ENCODE peak calls at places on chromosomes 4 and X, in six cellular contexts. D is GM23248, I is HCT116, K is renal cortical epithelial cell, O is NCI-H1694, L is ovary. S is an unnamed sample.
A peak's percentile ranks its signal among the peaks of the same experiment; 100 is the strongest.

GRCh38 chr4:6959261-6959660 is 49.6 kb downstream of the TBC1D14 start:
- DNase-seq in D (no peak), I (no peak), K (no peak), O (no peak), L (no peak), S (no peak)

GRCh38 chr4:113101669-113102068 is 52.2 kb downstream of the ANK2 start:
- DNase-seq in D (peak; percentile 65), I (no peak), K (peak; percentile 56), O (no peak), L (no peak), S (no peak)

GRCh38 chr4:84479663-84480062 is 19.4 kb downstream of the NKX6-1 start:
- DNase-seq in D (no peak), I (no peak), K (no peak), O (no peak), L (no peak), S (no peak)

GRCh38 chr4:100372432-100372831 is 145.4 kb downstream of the EMCN start:
- DNase-seq in D (peak; percentile 26), I (no peak), K (no peak), O (no peak), L (no peak), S (no peak)

GRCh38 chr4:185394568-185395254 is 1.0 kb downstream of the LRP2BP start:
- DNase-seq in D (peak; percentile 73), I (no peak), K (no peak), O (no peak), L (no peak), S (no peak)

GRCh38 chr4:71586087-71586763 is 197.7 kb downstream of the GC start:
- DNase-seq in D (no peak), I (no peak), K (no peak), O (no peak), L (no peak), S (no peak)

GRCh38 chr4:187887886-187888285 is 107.7 kb upstream of the ZFP42 start:
- DNase-seq in D (no peak), I (no peak), K (no peak), O (no peak), L (no peak), S (peak; percentile 42)

GRCh38 chr4:158750379-158750778 is 18.4 kb upstream of the FNIP2 start:
- DNase-seq in D (peak; percentile 85), I (no peak), K (no peak), O (no peak), L (no peak), S (no peak)

GRCh38 chr4:84965558-84966381 is 720 bp downstream of the WDFY3 start:
- DNase-seq in D (peak; percentile 74), I (no peak), K (peak; percentile 16), O (no peak), L (peak; percentile 74), S (no peak)

GRCh38 chr4:10535900-10536299 is 78.7 kb upstream of the ZNF518B start:
- DNase-seq in D (no peak), I (no peak), K (no peak), O (no peak), L (no peak), S (no peak)

GRCh38 chr4:145511913-145512522 is 30.4 kb downstream of the SMAD1 start:
- DNase-seq in D (peak; percentile 56), I (peak; percentile 29), K (peak; percentile 56), O (no peak), L (no peak), S (no peak)

GRCh38 chr4:146932111-146932510 is 13.6 kb downstream of the TTC29 start:
- DNase-seq in D (peak; percentile 30), I (no peak), K (peak; percentile 13), O (no peak), L (no peak), S (no peak)

GRCh38 chrX:44011505-44011904 is 38.3 kb upstream of the NDP start:
- DNase-seq in D (no peak), I (no peak), K (no peak), O (no peak), L (no peak), S (no peak)

GRCh38 chr4:8840816-8841455 is 30.7 kb downstream of the HMX1 start:
- DNase-seq in D (no peak), I (no peak), K (no peak), O (no peak), L (peak; percentile 12), S (no peak)

GRCh38 chrX:118179161-118179560 is 62.6 kb upstream of the KLHL13 start:
- DNase-seq in D (no peak), I (no peak), K (no peak), O (no peak), L (no peak), S (no peak)

GRCh38 chr4:123569541-123569940 is 172.9 kb downstream of the SPRY1 start:
- DNase-seq in D (no peak), I (no peak), K (no peak), O (no peak), L (no peak), S (no peak)

GRCh38 chr4:180962268-180962667 is 1280.9 kb upstream of the TENM3 start:
- DNase-seq in D (no peak), I (no peak), K (no peak), O (no peak), L (no peak), S (no peak)

GRCh38 chr4:45423876-45424275 is 697.5 kb upstream of the GNPDA2 start:
- DNase-seq in D (no peak), I (no peak), K (no peak), O (no peak), L (no peak), S (no peak)

GRCh38 chr4:146095091-146095690 is 80.3 kb upstream of the LSM6 start:
- DNase-seq in D (peak; percentile 68), I (peak; percentile 57), K (peak; percentile 70), O (peak; percentile 38), L (no peak), S (no peak)

GRCh38 chr4:97468272-97468671 is 675.0 kb downstream of the STPG2 start:
- DNase-seq in D (no peak), I (no peak), K (no peak), O (no peak), L (no peak), S (no peak)

GRCh38 chrX:73850124-73851013 is 287.4 kb downstream of the CHIC1 start:
- DNase-seq in D (peak; percentile 23), I (peak; percentile 7), K (peak; percentile 13), O (no peak), L (peak; percentile 52), S (no peak)

GRCh38 chr4:153153339-153153851 is 50.8 kb upstream of the TRIM2 start:
- DNase-seq in D (peak; percentile 76), I (no peak), K (no peak), O (peak; percentile 46), L (peak; percentile 55), S (peak; percentile 25)

GRCh38 chr4:13859423-13859822 is 231.9 kb upstream of the BOD1L1 start:
- DNase-seq in D (no peak), I (no peak), K (no peak), O (no peak), L (no peak), S (no peak)

GRCh38 chr4:88809561-88810219 is 112.1 kb upstream of the NAP1L5 start:
- DNase-seq in D (peak; percentile 36), I (no peak), K (no peak), O (no peak), L (peak; percentile 43), S (no peak)

GRCh38 chr4:76410621-76411020 is 10.3 kb downstream of the CCDC158 start:
- DNase-seq in D (no peak), I (no peak), K (peak; percentile 92), O (no peak), L (no peak), S (no peak)

GRCh38 chr4:1340181-1340747 is 6.7 kb upstream of the UVSSA start:
- DNase-seq in D (no peak), I (no peak), K (no peak), O (no peak), L (no peak), S (no peak)

GRCh38 chr4:26611879-26612278 is 28.0 kb downstream of the TBC1D19 start:
- DNase-seq in D (no peak), I (no peak), K (no peak), O (no peak), L (no peak), S (no peak)

GRCh38 chr4:79042079-79042674 is 102.9 kb upstream of the PAQR3 start:
- DNase-seq in D (peak; percentile 57), I (peak; percentile 13), K (peak; percentile 9), O (peak; percentile 58), L (no peak), S (peak; percentile 35)

GRCh38 chrX:15436220-15436619 is 52.0 kb upstream of the VEGFD start:
- DNase-seq in D (peak; percentile 42), I (no peak), K (peak; percentile 0), O (no peak), L (no peak), S (no peak)

GRCh38 chr4:177308125-177308524 is 1.5 kb upstream of the NEIL3 start:
- DNase-seq in D (peak; percentile 96), I (no peak), K (peak; percentile 99), O (no peak), L (no peak), S (no peak)

GRCh38 chr4:171594293-171594692 is 218.9 kb upstream of the GALNTL6 start:
- DNase-seq in D (no peak), I (no peak), K (no peak), O (no peak), L (no peak), S (no peak)

GRCh38 chrX:150146271-150146888 is 208.1 kb upstream of the EOLA2 start:
- DNase-seq in D (no peak), I (no peak), K (peak; percentile 0), O (no peak), L (no peak), S (no peak)